ENCODE peak calls at places on chromosomes 1 and 21, in nine cellular contexts. W is heart left ventricle, B is suprapubic skin, K is lower leg skin, F is NB4, G is Peyer's patch, L is A549, P is upper lobe of left lung, D is right lobe of liver. E is an unnamed sample.

GRCh38 chr1:29134695-29135028 is 11.0 kb upstream of the TMEM200B start:
- DNase-seq in W (no peak), B (no peak), K (no peak), F (no peak), G (no peak), L (no peak), P (no peak), D (no peak), E (no peak)

GRCh38 chr1:65694933-65695332 is 97.8 kb upstream of the PDE4B start:
- DNase-seq in W (no peak), B (no peak), K (no peak), F (no peak), G (no peak), L (no peak), P (no peak), D (no peak), E (no peak)

GRCh38 chr21:44687671-44688070 is 5.7 kb upstream of the KRTAP12-1 start:
- DNase-seq in W (no peak), B (no peak), K (peak), F (no peak), G (no peak), L (no peak), P (no peak), D (no peak), E (no peak)

GRCh38 chr1:99818063-99818699 is 32.0 kb upstream of the AGL start:
- DNase-seq in W (no peak), B (no peak), K (no peak), F (no peak), G (no peak), L (no peak), P (no peak), D (no peak), E (no peak)

GRCh38 chr21:45640888-45641479 is 2.5 kb upstream of the PCBP3 start:
- DNase-seq in W (no peak), B (no peak), K (no peak), F (no peak), G (peak), L (no peak), P (no peak), D (peak), E (no peak)

GRCh38 chr1:21931171-21932093 is 5.7 kb downstream of the HSPG2 start:
- DNase-seq in W (peak), B (peak), K (peak), F (peak), G (no peak), L (peak), P (peak), D (no peak), E (peak)

GRCh38 chr1:2601721-2602303 is 15.2 kb downstream of the PRXL2B start:
- DNase-seq in W (no peak), B (peak), K (peak), F (no peak), G (no peak), L (no peak), P (no peak), D (peak), E (no peak)

GRCh38 chr1:112410704-112411103 is 14.7 kb downstream of the CTTNBP2NL start:
- DNase-seq in W (no peak), B (no peak), K (no peak), F (no peak), G (no peak), L (no peak), P (no peak), D (no peak), E (no peak)

GRCh38 chr1:156101880-156102279 is 12.6 kb upstream of the LMNA start:
- DNase-seq in W (no peak), B (no peak), K (no peak), F (no peak), G (no peak), L (no peak), P (no peak), D (no peak), E (no peak)

GRCh38 chr1:36818771-36819170 is 215.5 kb downstream of the GRIK3 start:
- DNase-seq in W (no peak), B (no peak), K (no peak), F (no peak), G (no peak), L (no peak), P (no peak), D (peak), E (no peak)

GRCh38 chr21:42073140-42074099 is 2.3 kb downstream of the UMODL1 start:
- DNase-seq in W (peak), B (no peak), K (no peak), F (peak), G (peak), L (no peak), P (no peak), D (no peak), E (no peak)

GRCh38 chr1:232057896-232058274 is 431.3 kb downstream of the DISC1 start:
- DNase-seq in W (no peak), B (no peak), K (no peak), F (no peak), G (no peak), L (no peak), P (no peak), D (no peak), E (no peak)
- TF ChIP-seq CTCF in W (no peak), B (no peak), K (no peak), F (no peak), G (no peak), L (no peak), P (no peak), D (no peak), E (no peak)

GRCh38 chr1:95117207-95118018 is at the start of gene TLCD4:
- DNase-seq in W (peak), B (peak), K (peak), F (peak), G (peak), L (peak), P (peak), D (peak), E (no peak)
- TF ChIP-seq POLR2A in W (peak), B (no peak), K (no peak), F (no peak), G (peak), L (peak), P (peak), D (peak), E (no peak)

GRCh38 chr1:154807048-154807591 is 63.0 kb downstream of the KCNN3 start:
- DNase-seq in W (no peak), B (no peak), K (no peak), F (no peak), G (no peak), L (no peak), P (no peak), D (no peak), E (no peak)
- TF ChIP-seq CTCF in W (no peak), B (no peak), K (no peak), F (no peak), G (no peak), L (no peak), P (no peak), D (no peak), E (no peak)

DNA sequence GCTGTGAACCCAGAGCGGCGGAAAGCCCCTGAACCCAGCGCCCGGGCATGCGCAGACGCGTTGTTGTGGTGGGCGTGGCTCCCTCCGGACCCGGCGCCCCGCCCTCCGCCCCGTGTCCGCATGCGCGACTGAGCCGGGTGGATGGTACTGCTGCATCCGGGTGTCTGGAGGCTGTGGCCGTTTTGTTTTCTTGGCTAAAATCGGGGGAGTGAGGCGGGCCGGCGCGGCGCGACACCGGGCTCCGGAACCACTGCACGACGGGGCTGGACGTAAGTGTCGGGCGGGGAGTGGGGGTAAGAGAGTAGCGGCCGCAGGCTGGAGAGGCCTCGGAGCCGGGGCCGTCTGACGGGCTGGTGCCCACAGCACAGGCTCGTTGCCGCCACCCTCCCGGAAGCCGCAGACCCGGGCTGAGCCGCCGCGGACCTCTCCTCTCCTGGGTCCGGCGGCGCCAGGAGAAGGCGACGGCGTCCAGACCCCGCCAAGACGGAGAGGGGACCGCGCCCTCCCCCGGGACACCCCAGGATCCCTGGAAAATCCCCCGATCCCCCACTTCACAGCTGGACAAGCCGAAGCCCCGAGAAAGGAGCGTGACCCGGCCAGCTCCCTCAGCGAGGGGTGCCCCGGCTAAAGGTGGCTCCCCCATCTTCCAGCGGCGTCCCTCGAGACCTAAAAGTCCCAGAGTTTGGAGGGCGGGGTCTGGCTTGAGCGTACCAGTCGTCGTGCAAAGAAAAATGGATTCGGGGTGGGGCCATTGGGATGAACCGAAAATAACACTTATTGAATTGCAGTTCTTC is at the start of gene TMEM50A:
- DNase-seq in W (peak), B (peak), K (peak), F (peak), G (peak), L (peak), P (peak), D (peak), E (peak)
- TF ChIP-seq POLR2A in W (peak), B (peak), K (no peak), F (peak), G (peak), L (peak), P (peak), D (peak), E (peak)

GRCh38 chr1:33378976-33379375 is 51.9 kb downstream of the PHC2 start:
- DNase-seq in W (no peak), B (no peak), K (peak), F (no peak), G (no peak), L (no peak), P (peak), D (no peak), E (no peak)
- TF ChIP-seq CTCF in W (no peak), B (no peak), K (no peak), F (no peak), G (no peak), L (no peak), P (no peak), D (no peak), E (no peak)

GRCh38 chr1:12618661-12619395 is 818 bp upstream of the DHRS3 start:
- DNase-seq in W (peak), B (no peak), K (peak), F (peak), G (peak), L (peak), P (peak), D (peak), E (no peak)
- TF ChIP-seq POLR2A in W (peak), B (peak), K (no peak), F (no peak), G (peak), L (peak), P (peak), D (peak), E (no peak)

GRCh38 chr1:12690156-12690555 is 25.8 kb upstream of the AADACL3 start:
- DNase-seq in W (no peak), B (no peak), K (no peak), F (no peak), G (no peak), L (no peak), P (no peak), D (no peak), E (no peak)

GRCh38 chr1:12696658-12697057 is 19.3 kb upstream of the AADACL3 start:
- DNase-seq in W (no peak), B (no peak), K (no peak), F (no peak), G (no peak), L (no peak), P (no peak), D (no peak), E (no peak)

GRCh38 chr1:12697406-12697805 is 18.5 kb upstream of the AADACL3 start:
- DNase-seq in W (no peak), B (no peak), K (no peak), F (no peak), G (no peak), L (no peak), P (no peak), D (no peak), E (no peak)

GRCh38 chr1:12692967-12693782 is 22.7 kb upstream of the AADACL3 start:
- DNase-seq in W (no peak), B (no peak), K (no peak), F (peak), G (no peak), L (no peak), P (no peak), D (no peak), E (no peak)
- TF ChIP-seq CTCF in W (no peak), B (no peak), K (no peak), F (no peak), G (no peak), L (no peak), P (no peak), D (no peak), E (no peak)

GRCh38 chr1:9892563-9893528 is 17.2 kb downstream of the CTNNBIP1 start:
- DNase-seq in W (no peak), B (no peak), K (no peak), F (peak), G (no peak), L (no peak), P (peak), D (peak), E (no peak)

GRCh38 chr1:9891207-9891606 is 18.9 kb downstream of the CTNNBIP1 start:
- DNase-seq in W (no peak), B (no peak), K (no peak), F (no peak), G (no peak), L (no peak), P (no peak), D (peak), E (no peak)

GRCh38 chr1:9889411-9889810 is 20.7 kb downstream of the CTNNBIP1 start:
- DNase-seq in W (no peak), B (no peak), K (no peak), F (no peak), G (no peak), L (no peak), P (no peak), D (no peak), E (no peak)

GRCh38 chr1:9890224-9890731 is 19.8 kb downstream of the CTNNBIP1 start:
- DNase-seq in W (peak), B (no peak), K (no peak), F (no peak), G (no peak), L (peak), P (no peak), D (peak), E (peak)

DNA sequence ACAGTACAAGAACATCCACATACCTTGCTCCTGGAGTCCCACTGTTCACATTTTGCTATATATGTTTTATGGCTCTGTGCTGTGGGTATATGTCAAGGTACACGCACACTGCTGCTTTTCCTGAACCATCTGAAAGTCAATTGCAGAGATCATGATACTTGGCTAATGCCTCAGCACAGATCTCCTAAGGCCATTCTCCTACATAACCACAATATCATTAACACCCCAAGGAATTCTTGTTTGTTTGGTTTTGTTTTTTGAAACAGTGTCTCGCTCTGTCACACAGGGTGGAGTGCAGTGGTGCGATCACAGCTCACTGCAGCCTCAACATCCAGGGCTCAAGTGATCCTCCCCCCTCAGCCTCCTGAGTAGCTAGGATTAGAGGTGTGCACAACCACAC is 16.0 kb downstream of the CTNNBIP1 start:
- DNase-seq in W (no peak), B (no peak), K (no peak), F (no peak), G (no peak), L (no peak), P (no peak), D (no peak), E (no peak)
- TF ChIP-seq POLR2A in W (no peak), B (no peak), K (no peak), F (no peak), G (no peak), L (no peak), P (no peak), D (no peak), E (no peak)

GRCh38 chr1:17510138-17510537 is 29.4 kb upstream of the ARHGEF10L start:
- DNase-seq in W (no peak), B (no peak), K (no peak), F (no peak), G (no peak), L (no peak), P (no peak), D (no peak), E (no peak)

GRCh38 chr1:17509320-17509719 is 30.2 kb upstream of the ARHGEF10L start:
- DNase-seq in W (no peak), B (no peak), K (no peak), F (peak), G (no peak), L (no peak), P (no peak), D (no peak), E (no peak)

GRCh38 chr1:17503146-17503545 is 36.4 kb upstream of the ARHGEF10L start:
- DNase-seq in W (no peak), B (no peak), K (no peak), F (no peak), G (peak), L (no peak), P (no peak), D (no peak), E (no peak)

GRCh38 chr1:17511188-17511587 is 28.3 kb upstream of the ARHGEF10L start:
- DNase-seq in W (no peak), B (no peak), K (no peak), F (no peak), G (no peak), L (no peak), P (no peak), D (no peak), E (no peak)

GRCh38 chr1:17507916-17508315 is 31.6 kb upstream of the ARHGEF10L start:
- DNase-seq in W (no peak), B (no peak), K (no peak), F (no peak), G (no peak), L (peak), P (no peak), D (no peak), E (no peak)
- TF ChIP-seq CTCF in W (no peak), B (no peak), K (no peak), F (no peak), G (no peak), L (no peak), P (no peak), D (no peak), E (no peak)

GRCh38 chr1:235972316-235973090 is 92.4 kb downstream of the NID1 start:
- DNase-seq in W (no peak), B (no peak), K (no peak), F (peak), G (no peak), L (no peak), P (no peak), D (no peak), E (no peak)

GRCh38 chr1:235968837-235969236 is 96.1 kb downstream of the NID1 start:
- DNase-seq in W (no peak), B (no peak), K (no peak), F (no peak), G (no peak), L (no peak), P (no peak), D (no peak), E (no peak)

GRCh38 chr1:235974616-235975015 is 90.3 kb downstream of the NID1 start:
- DNase-seq in W (no peak), B (no peak), K (no peak), F (no peak), G (no peak), L (no peak), P (no peak), D (no peak), E (no peak)

GRCh38 chr1:235971020-235971419 is 93.9 kb downstream of the NID1 start:
- DNase-seq in W (no peak), B (no peak), K (no peak), F (peak), G (no peak), L (no peak), P (no peak), D (no peak), E (no peak)

DNA sequence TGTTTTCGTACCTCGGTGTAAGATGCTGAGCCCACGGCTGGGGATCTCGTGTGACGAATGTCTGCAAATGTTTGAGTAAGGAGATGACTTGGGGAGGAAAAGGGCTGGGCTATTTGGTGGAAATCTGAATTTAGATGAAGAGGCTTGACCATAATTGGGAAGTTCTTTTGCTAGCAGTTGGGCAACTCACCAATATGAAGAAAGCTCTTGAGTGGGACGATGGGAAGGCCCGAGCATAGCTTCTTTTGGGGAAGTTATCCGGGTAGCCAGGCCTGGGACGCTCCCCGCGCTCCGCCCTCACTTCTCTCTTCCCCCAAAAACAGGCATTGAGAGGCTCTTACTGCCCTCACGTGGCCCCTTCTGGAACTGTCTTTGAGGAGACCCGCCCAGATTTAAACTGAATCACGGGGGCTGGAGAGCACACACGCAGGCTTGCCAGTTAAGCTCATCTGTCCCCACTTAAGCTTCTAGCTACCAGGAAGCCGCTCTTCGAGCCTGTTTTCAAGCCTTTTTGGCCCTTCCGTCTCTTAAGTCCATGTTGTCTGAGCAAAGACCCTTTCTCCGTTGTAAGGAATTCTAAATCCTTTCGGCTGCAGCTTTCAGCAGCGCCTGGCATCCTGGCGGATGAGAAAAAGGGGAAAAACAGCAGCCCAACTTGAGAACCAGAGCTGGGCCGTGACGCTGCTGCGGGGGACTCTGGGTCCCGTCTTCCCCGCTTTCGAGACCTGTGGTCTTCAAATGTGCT is 93.1 kb downstream of the NID1 start:
- DNase-seq in W (peak), B (peak), K (peak), F (peak), G (peak), L (peak), P (peak), D (peak), E (peak)
- TF ChIP-seq POLR2A in W (peak), B (peak), K (no peak), F (peak), G (no peak), L (no peak), P (peak), D (peak), E (no peak)

E was measured in breast epithelium.